ENCODE peak calls at places on chromosomes 6 and 20, in six cellular contexts. Z, U, H, X, Y and M are unnamed samples.
A peak's percentile ranks its signal among the peaks of the same experiment; 100 is the strongest.

GRCh38 chr6:137571854-137572253 is 77.7 kb upstream of the OLIG3 start:
- DNase-seq in Z (peak; percentile 21), U (peak; percentile 63), H (no peak), X (peak; percentile 52), Y (peak; percentile 45), M (peak; percentile 40)

GRCh38 chr6:10138917-10139316 is 276.0 kb downstream of the TFAP2A start:
- DNase-seq in Z (peak; percentile 7), U (no peak), H (no peak), X (no peak), Y (peak; percentile 2), M (no peak)

GRCh38 chr20:46814366-46815232 is 80.0 kb upstream of the EYA2 start:
- DNase-seq in Z (peak; percentile 22), U (no peak), H (no peak), X (peak; percentile 29), Y (peak; percentile 73), M (no peak)

GRCh38 chr6:121504227-121504626 is 68.8 kb downstream of the GJA1 start:
- DNase-seq in Z (peak; percentile 94), U (no peak), H (no peak), X (no peak), Y (peak; percentile 91), M (no peak)

GRCh38 chr6:624979-625378 is 31.9 kb downstream of the HUS1B start:
- DNase-seq in Z (peak; percentile 44), U (no peak), H (no peak), X (peak; percentile 35), Y (peak; percentile 70), M (peak; percentile 47)

GRCh38 chr6:108793449-108794134 is 54.6 kb upstream of the ARMC2 start:
- DNase-seq in Z (no peak), U (no peak), H (no peak), X (no peak), Y (no peak), M (no peak)

GRCh38 chr6:149888659-149889058 is 9.3 kb downstream of the RAET1E start:
- DNase-seq in Z (no peak), U (no peak), H (no peak), X (no peak), Y (peak; percentile 39), M (no peak)

GRCh38 chr6:149347067-149347466 is 29.6 kb downstream of the TAB2 start:
- DNase-seq in Z (no peak), U (no peak), H (no peak), X (no peak), Y (no peak), M (no peak)

GRCh38 chr6:167049275-167049674 is 50.1 kb downstream of the CEP43 start:
- DNase-seq in Z (no peak), U (no peak), H (no peak), X (no peak), Y (no peak), M (no peak)

GRCh38 chr20:33709398-33709797 is 10.7 kb downstream of the PXMP4 start:
- DNase-seq in Z (no peak), U (no peak), H (no peak), X (no peak), Y (no peak), M (no peak)

GRCh38 chr6:225121-225721 is 67.1 kb upstream of the DUSP22 start:
- DNase-seq in Z (peak; percentile 27), U (peak; percentile 23), H (no peak), X (no peak), Y (no peak), M (no peak)

GRCh38 chr6:35524380-35525020 is 11.8 kb upstream of the TULP1 start:
- DNase-seq in Z (no peak), U (no peak), H (no peak), X (no peak), Y (no peak), M (no peak)

GRCh38 chr20:34045294-34045693 is 51.6 kb downstream of the RALY start:
- DNase-seq in Z (peak; percentile 75), U (no peak), H (no peak), X (no peak), Y (peak; percentile 50), M (no peak)

GRCh38 chr6:51339728-51340127 is 521.1 kb downstream of the TFAP2B start:
- DNase-seq in Z (no peak), U (no peak), H (no peak), X (no peak), Y (no peak), M (no peak)

GRCh38 chr6:9138856-9139426 is 703.6 kb upstream of the SLC35B3 start:
- DNase-seq in Z (no peak), U (no peak), H (no peak), X (no peak), Y (no peak), M (no peak)

GRCh38 chr6:110520992-110521543 is 44.7 kb upstream of the SLC22A16 start:
- DNase-seq in Z (no peak), U (no peak), H (no peak), X (no peak), Y (no peak), M (no peak)

GRCh38 chr6:155341130-155341828 is 27.0 kb upstream of the TFB1M start:
- DNase-seq in Z (peak; percentile 58), U (no peak), H (no peak), X (no peak), Y (peak; percentile 67), M (peak; percentile 25)

GRCh38 chr6:105733556-105734162 is 330.8 kb upstream of the PREP start:
- DNase-seq in Z (peak; percentile 55), U (no peak), H (no peak), X (no peak), Y (peak; percentile 74), M (no peak)

GRCh38 chr6:163513570-163514166 is 99.2 kb downstream of the QKI start:
- DNase-seq in Z (no peak), U (no peak), H (no peak), X (no peak), Y (no peak), M (no peak)

GRCh38 chr20:14219801-14220461 is 117.5 kb downstream of the FLRT3 start:
- DNase-seq in Z (no peak), U (no peak), H (no peak), X (no peak), Y (no peak), M (no peak)

GRCh38 chr20:46749164-46749563 is 39.7 kb downstream of the SLC2A10 start:
- DNase-seq in Z (no peak), U (no peak), H (no peak), X (no peak), Y (no peak), M (no peak)

GRCh38 chr6:42564496-42564890 is 664 bp downstream of the UBR2 start:
- DNase-seq in Z (no peak), U (no peak), H (no peak), X (no peak), Y (peak; percentile 59), M (no peak)

GRCh38 chr6:42566614-42567208 is 2.9 kb downstream of the UBR2 start:
- DNase-seq in Z (no peak), U (no peak), H (no peak), X (no peak), Y (no peak), M (no peak)

GRCh38 chr6:42561986-42562385 is 1.8 kb upstream of the UBR2 start:
- DNase-seq in Z (no peak), U (no peak), H (no peak), X (no peak), Y (no peak), M (no peak)

GRCh38 chr6:42562788-42563187 is 1.0 kb upstream of the UBR2 start:
- DNase-seq in Z (no peak), U (no peak), H (no peak), X (no peak), Y (no peak), M (no peak)

GRCh38 chr6:42563697-42564495 is at the start of gene UBR2:
- DNase-seq in Z (peak; percentile 99), U (peak; percentile 92), H (peak; percentile 85), X (peak; percentile 93), Y (peak; percentile 99), M (peak; percentile 91)
- TF ChIP-seq CTCF in Z (peak; percentile 14), U (peak; percentile 52), H (peak; percentile 67), X (peak; percentile 59), Y (peak; percentile 41), M (peak; percentile 21)

GRCh38 chr6:161008245-161008644 is 16.7 kb downstream of the MAP3K4 start:
- DNase-seq in Z (no peak), U (no peak), H (no peak), X (no peak), Y (no peak), M (no peak)
- TF ChIP-seq CTCF in Z (no peak), U (no peak), H (no peak), X (no peak), Y (no peak), M (no peak)

DNA sequence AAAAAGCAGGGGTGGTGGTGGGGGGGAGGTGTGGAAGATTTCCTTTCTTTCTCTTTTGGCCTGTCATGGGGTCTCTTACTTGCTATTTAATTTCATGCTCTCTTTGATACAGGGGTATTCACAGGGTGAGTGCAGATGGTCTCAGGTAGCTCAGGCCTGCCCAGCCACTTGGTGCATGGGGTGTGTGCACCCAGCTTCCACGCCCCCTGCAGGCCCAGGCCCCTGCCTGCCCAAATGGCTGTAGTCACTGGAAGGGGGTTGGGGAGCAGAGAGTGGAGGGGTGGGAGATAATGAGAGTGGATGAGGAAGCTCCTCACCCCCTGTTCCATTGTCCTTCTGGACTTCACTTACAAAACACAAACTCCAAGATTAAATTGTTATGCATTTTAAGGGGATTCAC is 133.6 kb upstream of the SGK1 start:
- DNase-seq in Z (no peak), U (no peak), H (no peak), X (no peak), Y (no peak), M (no peak)
- TF ChIP-seq CTCF in Z (no peak), U (no peak), H (no peak), X (no peak), Y (no peak), M (no peak)

DNA sequence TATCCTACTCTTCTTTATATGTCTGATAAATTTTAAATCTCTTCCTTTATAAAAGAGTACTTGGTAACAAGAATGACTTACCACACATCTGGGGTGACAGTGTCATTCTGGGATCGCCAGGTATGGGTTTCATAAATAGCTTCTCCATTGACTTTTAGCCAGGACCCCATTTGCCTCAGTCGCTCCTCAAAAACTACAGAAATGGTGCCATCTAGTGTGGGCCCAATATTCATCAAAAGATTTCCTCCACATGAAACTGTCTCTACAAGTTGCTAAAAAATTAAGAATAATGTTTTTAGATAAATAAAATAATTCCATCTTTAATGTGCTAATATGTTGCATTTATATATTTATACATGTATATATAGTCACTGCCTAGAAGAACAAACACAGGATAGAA is 9.7 kb downstream of the FUCA2 start:
- DNase-seq in Z (no peak), U (no peak), H (no peak), X (no peak), Y (no peak), M (no peak)
- TF ChIP-seq CTCF in Z (no peak), U (no peak), H (no peak), X (no peak), Y (peak; percentile 35), M (no peak)

GRCh38 chr6:12886961-12887775 is 170.6 kb downstream of the PHACTR1 start:
- DNase-seq in Z (no peak), U (no peak), H (no peak), X (no peak), Y (no peak), M (no peak)

GRCh38 chr6:12892201-12892600 is 175.6 kb downstream of the PHACTR1 start:
- DNase-seq in Z (no peak), U (no peak), H (no peak), X (no peak), Y (no peak), M (no peak)

GRCh38 chr6:12884983-12885382 is 168.4 kb downstream of the PHACTR1 start:
- DNase-seq in Z (no peak), U (no peak), H (no peak), X (no peak), Y (no peak), M (no peak)

GRCh38 chr6:12891595-12891994 is 175.0 kb downstream of the PHACTR1 start:
- DNase-seq in Z (no peak), U (no peak), H (no peak), X (no peak), Y (no peak), M (no peak)

GRCh38 chr6:12890171-12890790 is 173.7 kb downstream of the PHACTR1 start:
- DNase-seq in Z (no peak), U (peak; percentile 6), H (no peak), X (peak; percentile 19), Y (peak; percentile 12), M (no peak)
- TF ChIP-seq CTCF in Z (peak; percentile 52), U (peak; percentile 65), H (peak; percentile 34), X (peak; percentile 12), Y (peak; percentile 68), M (peak; percentile 20)